ENCODE peak calls at places on chromosomes 3 and 15, in six cellular contexts. F is NCI-H82; G is NCI-H460; J is activated CD4-positive, alpha-beta memory T cell treated with anti-CD3 and anti-CD28 coated beads, Interleukin-2, amount 10 ng/mL, durations not matched to agents 7 days and 5 days; Y is activated CD4-positive, alpha-beta T cell treated with anti-CD3 and anti-CD28 coated beads for 24 hours; I is left ventricle myocardium inferior. R is an unnamed sample.

GRCh38 chr15:66753687-66754377 is 51.8 kb downstream of the SMAD6 start:
- DNase-seq in Y (no peak), I (no peak), J (no peak), F (no peak), G (no peak), R (no peak)

GRCh38 chr15:61195116-61196002 is 33.7 kb downstream of the RORA start:
- DNase-seq in F (peak; percentile 78), J (no peak), G (peak; percentile 55), I (no peak), Y (peak; percentile 11), R (no peak)

GRCh38 chr3:72347819-72348319 is 500.4 kb downstream of the SHQ1 start:
- DNase-seq in I (peak; percentile 51), F (no peak), G (no peak), Y (peak; percentile 17), J (peak; percentile 65), R (peak; percentile 94)

GRCh38 chr3:4712109-4712508 is 219.0 kb downstream of the ITPR1 start:
- DNase-seq in F (no peak), Y (no peak), I (no peak), J (no peak), G (no peak), R (no peak)

GRCh38 chr3:148582126-148582525 is 115.6 kb upstream of the AGTR1 start:
- DNase-seq in Y (no peak), I (no peak), G (no peak), J (no peak), F (no peak), R (no peak)

GRCh38 chr15:69664572-69665326 is 212.1 kb downstream of the RPLP1 start:
- DNase-seq in I (no peak), F (no peak), Y (no peak), G (no peak), J (no peak), R (no peak)

GRCh38 chr3:21017115-21017852 is 733.7 kb downstream of the ZNF385D start:
- DNase-seq in G (no peak), Y (no peak), F (no peak), I (no peak), J (no peak), R (no peak)

GRCh38 chr3:38576131-38577088 is 73.1 kb downstream of the SCN5A start:
- DNase-seq in J (peak; percentile 11), Y (no peak), F (no peak), G (no peak), I (no peak), R (no peak)

GRCh38 chr15:51935466-51936118 is 36.0 kb downstream of the LEO1 start:
- DNase-seq in Y (no peak), F (peak; percentile 54), J (no peak), I (no peak), G (no peak), R (no peak)

GRCh38 chr15:37981781-37982180 is 47.3 kb downstream of the TMCO5A start:
- DNase-seq in Y (no peak), G (peak; percentile 5), I (no peak), J (no peak), F (peak; percentile 51), R (peak; percentile 50)

GRCh38 chr3:16604433-16604832 is 790 bp downstream of the DAZL start:
- DNase-seq in Y (no peak), F (no peak), J (no peak), G (no peak), I (no peak), R (peak; percentile 10)